ENCODE peak calls at places on chromosomes 12 and 14, in five cellular contexts. W, S, C, V and D are unnamed samples.
A peak's percentile ranks its signal among the peaks of the same experiment; 100 is the strongest.

GRCh38 chr12:13204428-13204827 is 7.9 kb downstream of the EMP1 start:
- DNase-seq in V (no peak), S (no peak), W (no peak), C (no peak), D (no peak)

GRCh38 chr14:99274346-99275221 is 2.6 kb upstream of the BCL11B start:
- DNase-seq in S (peak; percentile 50), V (no peak), C (peak; percentile 15), W (peak; percentile 55), D (no peak)

GRCh38 chr14:27190286-27190685 is 592.5 kb upstream of the NOVA1 start:
- DNase-seq in C (no peak), W (no peak), S (no peak), V (no peak), D (no peak)

GRCh38 chr12:129075451-129076208 is 222.4 kb downstream of the GLT1D1 start:
- DNase-seq in W (no peak), V (no peak), S (no peak), C (no peak), D (no peak)

GRCh38 chr12:80456513-80456912 is 12.5 kb downstream of the PTPRQ start:
- DNase-seq in S (no peak), C (no peak), W (no peak), V (no peak), D (no peak)

GRCh38 chr12:57242691-57243454 is 8.1 kb downstream of the STAC3 start:
- DNase-seq in C (no peak), V (no peak), S (no peak), W (peak; percentile 68), D (peak; percentile 22)

GRCh38 chr12:132444957-132445883 is 44.7 kb upstream of the FBRSL1 start:
- DNase-seq in W (no peak), S (no peak), C (no peak), V (peak; percentile 15), D (peak; percentile 80)

GRCh38 chr14:50001999-50002925 is 109.4 kb downstream of the ARF6 start:
- DNase-seq in W (no peak), S (no peak), V (no peak), C (no peak), D (no peak)

GRCh38 chr14:105817971-105818711 is 291.8 kb downstream of the TMEM121 start:
- DNase-seq in W (no peak), S (no peak), C (no peak), V (peak; percentile 74), D (peak; percentile 45)

GRCh38 chr12:42770261-42770660 is 180.7 kb upstream of the PRICKLE1 start:
- DNase-seq in C (no peak), V (no peak), W (no peak), S (no peak), D (no peak)

GRCh38 chr12:128986957-128987356 is 133.7 kb downstream of the GLT1D1 start:
- DNase-seq in V (no peak), C (no peak), W (no peak), S (no peak), D (no peak)

GRCh38 chr12:92619730-92620684 is 82.8 kb upstream of the PLEKHG7 start:
- DNase-seq in V (no peak), S (peak; percentile 71), C (no peak), W (peak; percentile 66), D (no peak)

GRCh38 chr12:112105891-112106290 is 2.7 kb downstream of the NAA25 start:
- DNase-seq in W (no peak), V (no peak), S (peak; percentile 74), C (no peak), D (no peak)

GRCh38 chr12:76670776-76671175 is 93.1 kb upstream of the ZDHHC17 start:
- DNase-seq in V (no peak), W (peak; percentile 44), S (no peak), C (no peak), D (no peak)

GRCh38 chr14:89720076-89720687 is 234.3 kb downstream of the EFCAB11 start:
- DNase-seq in S (no peak), C (no peak), W (no peak), V (peak; percentile 80), D (peak; percentile 32)

GRCh38 chr12:79250955-79251354 is 386.4 kb downstream of the SYT1 start:
- DNase-seq in C (no peak), S (no peak), W (peak; percentile 71), V (no peak), D (no peak)

GRCh38 chr12:91413591-91413990 is 231.0 kb upstream of the DCN start:
- DNase-seq in S (peak; percentile 71), V (no peak), C (no peak), W (peak; percentile 95), D (no peak)

GRCh38 chr14:77805703-77806102 is 5.8 kb downstream of the ADCK1 start:
- DNase-seq in W (no peak), S (peak; percentile 22), V (no peak), C (no peak), D (no peak)

GRCh38 chr14:29403091-29403490 is 524.6 kb downstream of the PRKD1 start:
- DNase-seq in C (no peak), W (no peak), V (no peak), S (no peak), D (no peak)

GRCh38 chr12:45893240-45893639 is 97.1 kb downstream of the SCAF11 start:
- DNase-seq in V (no peak), C (no peak), S (peak; percentile 4), W (peak; percentile 27), D (no peak)

GRCh38 chr14:91284146-91284790 is 39.8 kb upstream of the GPR68 start:
- DNase-seq in S (no peak), V (no peak), W (peak; percentile 78), C (peak; percentile 22), D (no peak)

GRCh38 chr12:114876968-114877680 is 193.1 kb upstream of the TBX3 start:
- DNase-seq in C (no peak), W (no peak), S (no peak), V (no peak), D (no peak)

GRCh38 chr12:120628919-120629318 is 11.5 kb upstream of the CABP1 start:
- DNase-seq in S (no peak), V (no peak), W (no peak), C (no peak), D (no peak)

GRCh38 chr12:50275545-50275944 is 7.8 kb downstream of the LIMA1 start:
- DNase-seq in S (no peak), V (no peak), W (no peak), C (no peak), D (peak; percentile 29)

GRCh38 chr12:18054925-18055324 is 35.1 kb downstream of the RERGL start:
- DNase-seq in W (no peak), S (no peak), V (no peak), C (no peak), D (no peak)

GRCh38 chr12:91744613-91745012 is 401.0 kb downstream of the BTG1 start:
- DNase-seq in C (no peak), W (no peak), V (no peak), S (no peak), D (no peak)

GRCh38 chr14:35355981-35356839 is 48.3 kb downstream of the NFKBIA start:
- DNase-seq in W (peak; percentile 53), V (no peak), S (no peak), C (no peak), D (no peak)